ENCODE peak calls at places on chromosomes 1 and 21, in four cellular contexts. B is K562, K is HepG2, N is GM12878. C is an unnamed sample.

GRCh38 chr1:154583691-154584212 is 16.2 kb downstream of the CHRNB2 start:
- DNase-seq in K (no peak), N (no peak), B (no peak), C (no peak)

GRCh38 chr1:115815694-115816093 is 25.2 kb downstream of the NHLH2 start:
- DNase-seq in N (no peak), K (no peak), B (no peak), C (no peak)

GRCh38 chr1:63662056-63662836 is 69.0 kb downstream of the PGM1 start:
- DNase-seq in N (no peak), B (no peak), K (no peak), C (no peak)

GRCh38 chr1:2589331-2590232 is 3.0 kb downstream of the PRXL2B start:
- DNase-seq in B (no peak), K (no peak), N (no peak), C (no peak)

GRCh38 chr1:58812926-58813325 is 29.1 kb upstream of the JUN start:
- DNase-seq in N (no peak), B (no peak), K (no peak), C (no peak)

GRCh38 chr1:102550729-102551384 is 554.1 kb upstream of the OLFM3 start:
- DNase-seq in N (no peak), B (no peak), K (peak; percentile 22), C (peak; percentile 14)

GRCh38 chr1:155044812-155045690 is 6.1 kb upstream of the ADAM15 start:
- DNase-seq in K (peak; percentile 79), B (peak; percentile 72), N (no peak), C (peak; percentile 82)

GRCh38 chr1:216057080-216057479 is 366.2 kb downstream of the USH2A start:
- DNase-seq in K (no peak), B (no peak), N (no peak), C (no peak)

GRCh38 chr1:179369751-179370341 is 4.1 kb downstream of the AXDND1 start:
- DNase-seq in N (peak; percentile 33), B (peak; percentile 63), K (peak; percentile 53), C (peak; percentile 74)

GRCh38 chr1:1415751-1416150 is 5.3 kb downstream of the ANKRD65 start:
- DNase-seq in N (no peak), K (no peak), B (no peak), C (no peak)

GRCh38 chr1:1407957-1408318 is 845 bp upstream of the MRPL20 start:
- DNase-seq in N (no peak), B (no peak), K (no peak), C (no peak)

GRCh38 chr1:1406821-1407100 is 332 bp downstream of the MRPL20 start:
- DNase-seq in B (peak; percentile 16), N (no peak), K (no peak), C (no peak)

GRCh38 chr1:1407101-1407956 is at the start of gene MRPL20:
- DNase-seq in B (peak; percentile 97), K (peak; percentile 87), N (peak; percentile 66), C (peak; percentile 93)

DNA sequence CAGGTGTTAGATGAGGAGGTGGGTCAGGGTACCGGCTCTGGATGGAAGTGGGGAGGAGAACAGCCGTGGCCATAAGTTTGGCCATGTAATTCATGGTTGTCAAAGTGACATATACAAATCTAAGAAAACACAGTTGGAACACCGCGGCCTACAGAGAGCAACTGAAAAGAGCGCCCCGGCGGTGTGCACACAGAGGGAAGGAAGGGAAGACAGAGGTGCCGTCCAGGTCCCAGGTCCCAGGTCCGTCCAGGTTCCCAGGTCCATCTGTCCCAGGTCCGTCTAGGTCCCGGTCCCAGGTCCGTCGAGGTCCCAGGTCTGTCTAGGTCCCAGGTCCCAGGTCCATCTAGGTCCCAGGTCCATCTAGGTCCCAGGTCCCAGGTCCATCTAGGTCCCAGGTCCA is 4.5 kb upstream of the MRPL20 start:
- DNase-seq in N (no peak), K (no peak), B (peak; percentile 13), C (no peak)
- TF ChIP-seq FOXK2 in N (no peak), K (no peak), B (no peak), C (no peak)

DNA sequence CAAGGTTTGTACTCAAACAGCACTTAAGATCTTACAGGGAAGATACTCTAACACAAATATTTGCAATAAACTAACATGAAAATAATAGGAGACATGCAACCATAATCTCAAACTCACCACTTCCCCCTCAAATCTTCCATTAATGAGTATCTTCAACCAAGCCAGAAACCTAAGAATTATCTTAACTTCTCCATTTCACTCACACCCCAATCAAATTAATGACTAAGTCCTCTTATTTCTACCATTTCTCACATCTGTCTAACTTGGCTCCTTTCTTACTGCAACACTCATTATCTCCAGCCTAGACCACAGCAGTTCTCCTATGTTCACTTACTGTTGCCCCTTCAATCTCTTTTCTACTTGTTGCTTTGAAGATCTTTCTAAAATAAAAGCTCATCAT is 10.4 kb downstream of the RBBP5 start:
- DNase-seq in K (no peak), B (no peak), N (no peak), C (no peak)
- TF ChIP-seq FOXK2 in K (no peak), B (no peak), N (no peak), C (no peak)

DNA sequence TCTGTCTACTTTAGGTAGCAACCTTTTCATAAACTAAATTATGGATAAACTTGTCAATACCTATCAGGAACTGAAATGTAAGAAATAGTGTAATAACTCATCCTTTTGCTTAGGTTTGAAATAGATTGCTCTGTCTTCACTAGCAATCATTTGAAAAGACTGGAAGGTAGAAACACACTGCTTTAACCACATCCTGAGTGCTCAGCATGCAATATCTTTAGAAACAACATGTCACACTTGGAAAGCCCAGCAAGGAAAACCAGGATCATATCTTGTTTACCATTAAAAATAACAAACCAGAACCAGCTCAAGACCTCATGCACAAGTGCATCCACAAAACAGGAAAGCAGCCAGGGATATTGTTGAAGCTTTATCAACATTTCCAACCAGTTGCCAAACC is 3.6 kb downstream of the KCNJ6 start:
- DNase-seq in B (no peak), K (no peak), N (no peak), C (no peak)
- TF ChIP-seq FOXK2 in B (no peak), K (no peak), N (no peak), C (no peak)

GRCh38 chr1:234881893-234882771 is 246.5 kb downstream of the TOMM20 start:
- DNase-seq in K (no peak), N (peak; percentile 83), B (no peak), C (no peak)
- TF ChIP-seq FOXK2 in K (no peak), N (peak; percentile 24), B (no peak), C (no peak)

GRCh38 chr1:44086722-44087474 is 31.7 kb upstream of the KLF17 start:
- DNase-seq in B (no peak), N (no peak), K (no peak), C (no peak)
- TF ChIP-seq FOXK2 in B (no peak), N (no peak), K (no peak), C (no peak)

C was measured in HEK293T.